ENCODE peak calls at places on chromosome 12, in eight cellular contexts. Z is HT1080; I is choroid plexus epithelial cell; B is EL; K is upper lobe of right lung; R is stimulated activated CD8-positive, alpha-beta memory T cell treated with anti-CD3 and anti-CD28 coated beads, Interleukin-15, amount 100 ng/mL, for 24 hours; X is HEK293T; N is Daoy. C is an unnamed sample.

GRCh38 chr12:113422030-113422900 is at the start of gene SDSL:
- DNase-seq in Z (peak), I (peak), B (peak), K (peak), R (no peak), X (peak), N (peak), C (no peak)

GRCh38 chr12:124385219-124385969 is 90.5 kb downstream of the RFLNA start:
- DNase-seq in Z (peak), I (peak), B (peak), K (no peak), R (no peak), X (no peak), N (peak), C (no peak)

GRCh38 chr12:79634957-79635471 is 55.8 kb downstream of the PAWR start:
- DNase-seq in Z (no peak), I (peak), B (peak), K (no peak), R (no peak), X (no peak), N (no peak), C (no peak)

GRCh38 chr12:31325524-31325875 is 450 bp downstream of the SINHCAF start:
- DNase-seq in Z (no peak), I (no peak), B (no peak), K (no peak), R (peak), X (no peak), N (no peak), C (no peak)

GRCh38 chr12:4817813-4818212 is 91.9 kb upstream of the KCNA1 start:
- DNase-seq in Z (no peak), I (no peak), B (no peak), K (no peak), R (no peak), X (no peak), N (no peak), C (no peak)

GRCh38 chr12:79444089-79444488 is 246.7 kb downstream of the PAWR start:
- DNase-seq in Z (peak), I (peak), B (peak), K (no peak), R (no peak), X (no peak), N (peak), C (no peak)

GRCh38 chr12:60148109-60148508 is 552.3 kb downstream of the SLC16A7 start:
- DNase-seq in Z (peak), I (peak), B (peak), K (no peak), R (no peak), X (no peak), N (no peak), C (no peak)

GRCh38 chr12:88566430-88566829 is 13.8 kb downstream of the KITLG start:
- DNase-seq in Z (no peak), I (peak), B (peak), K (no peak), R (no peak), X (no peak), N (peak), C (no peak)

GRCh38 chr12:92421701-92422100 is 276.1 kb upstream of the BTG1 start:
- DNase-seq in Z (peak), I (peak), B (peak), K (no peak), R (no peak), X (no peak), N (no peak), C (no peak)

GRCh38 chr12:27966870-27967269 is 5.7 kb downstream of the PTHLH start:
- DNase-seq in Z (peak), I (peak), B (peak), K (no peak), R (no peak), X (no peak), N (peak), C (no peak)

GRCh38 chr12:50186667-50187066 is 19.5 kb upstream of the CERS5 start:
- DNase-seq in Z (no peak), I (peak), B (peak), K (no peak), R (no peak), X (no peak), N (peak), C (no peak)

GRCh38 chr12:6266431-6267006 is 44.0 kb upstream of the PLEKHG6 start:
- DNase-seq in Z (no peak), I (no peak), B (no peak), K (peak), R (no peak), X (no peak), N (no peak), C (no peak)

GRCh38 chr12:125467363-125467762 is 402.1 kb downstream of the AACS start:
- DNase-seq in Z (no peak), I (no peak), B (no peak), K (no peak), R (no peak), X (no peak), N (no peak), C (no peak)

GRCh38 chr12:111447571-111448265 is 42.0 kb downstream of the SH2B3 start:
- DNase-seq in Z (no peak), I (no peak), B (no peak), K (no peak), R (no peak), X (no peak), N (no peak), C (peak)

GRCh38 chr12:114760151-114760877 is 76.3 kb upstream of the TBX3 start:
- DNase-seq in Z (no peak), I (no peak), B (no peak), K (no peak), R (no peak), X (no peak), N (no peak), C (no peak)

GRCh38 chr12:55626154-55626553 is 10.5 kb upstream of the OR10P1 start:
- DNase-seq in Z (no peak), I (no peak), B (no peak), K (no peak), R (no peak), X (no peak), N (no peak), C (no peak)

GRCh38 chr12:40942326-40942725 is 245.8 kb upstream of the PDZRN4 start:
- DNase-seq in Z (peak), I (peak), B (peak), K (no peak), R (no peak), X (no peak), N (no peak), C (no peak)

GRCh38 chr12:92879698-92880322 is 49.3 kb downstream of the EEA1 start:
- DNase-seq in Z (no peak), I (no peak), B (no peak), K (no peak), R (no peak), X (peak), N (peak), C (no peak)

GRCh38 chr12:12922191-12922616 is 29.8 kb downstream of the GPRC5D start:
- DNase-seq in Z (peak), I (peak), B (peak), K (no peak), R (no peak), X (no peak), N (no peak), C (no peak)

GRCh38 chr12:4648099-4648498 is 752 bp downstream of the AKAP3 start:
- DNase-seq in Z (peak), I (peak), B (no peak), K (no peak), R (no peak), X (no peak), N (no peak), C (no peak)

GRCh38 chr12:120751389-120751788 is 25.8 kb downstream of the ACADS start:
- DNase-seq in Z (no peak), I (no peak), B (no peak), K (no peak), R (no peak), X (no peak), N (no peak), C (no peak)

GRCh38 chr12:124518051-124518932 is 49.1 kb downstream of the NCOR2 start:
- DNase-seq in Z (peak), I (peak), B (peak), K (peak), R (no peak), X (peak), N (peak), C (peak)

GRCh38 chr12:40225337-40225983 is 663 bp downstream of the LRRK2 start:
- DNase-seq in Z (no peak), I (no peak), B (no peak), K (no peak), R (no peak), X (no peak), N (no peak), C (no peak)

GRCh38 chr12:67482751-67483661 is 165.5 kb upstream of the DYRK2 start:
- DNase-seq in Z (peak), I (peak), B (peak), K (no peak), R (no peak), X (no peak), N (peak), C (peak)

GRCh38 chr12:83003026-83003425 is 316.3 kb downstream of the TMTC2 start:
- DNase-seq in Z (no peak), I (no peak), B (no peak), K (no peak), R (no peak), X (no peak), N (no peak), C (no peak)

GRCh38 chr12:83408841-83409240 is 722.1 kb downstream of the TMTC2 start:
- DNase-seq in Z (no peak), I (peak), B (no peak), K (no peak), R (no peak), X (no peak), N (no peak), C (no peak)

GRCh38 chr12:47717443-47718193 is 7.7 kb downstream of the ENDOU start:
- DNase-seq in Z (peak), I (peak), B (peak), K (peak), R (no peak), X (peak), N (peak), C (peak)

GRCh38 chr12:113802966-113803828 is 162.9 kb downstream of the RBM19 start:
- DNase-seq in Z (no peak), I (no peak), B (no peak), K (peak), R (no peak), X (no peak), N (no peak), C (no peak)

GRCh38 chr12:50925342-50925651 is 27.0 kb upstream of the HIGD1C start:
- DNase-seq in Z (no peak), I (no peak), B (no peak), K (no peak), R (no peak), X (no peak), N (no peak), C (no peak)

GRCh38 chr12:46152456-46152855 is 116.4 kb downstream of the SLC38A1 start:
- DNase-seq in Z (no peak), I (no peak), B (no peak), K (no peak), R (no peak), X (no peak), N (no peak), C (no peak)

GRCh38 chr12:31278445-31279242 is 47.3 kb downstream of the SINHCAF start:
- DNase-seq in Z (no peak), I (no peak), B (no peak), K (no peak), R (no peak), X (no peak), N (no peak), C (no peak)

GRCh38 chr12:68608191-68608590 is 2.5 kb upstream of the RAP1B start:
- DNase-seq in Z (no peak), I (no peak), B (no peak), K (no peak), R (no peak), X (no peak), N (no peak), C (no peak)

GRCh38 chr12:65930114-65930828 is 106.0 kb downstream of the HMGA2 start:
- DNase-seq in Z (no peak), I (no peak), B (no peak), K (no peak), R (no peak), X (no peak), N (no peak), C (no peak)

GRCh38 chr12:15118946-15119345 is 102.3 kb downstream of the RERG start:
- DNase-seq in Z (no peak), I (no peak), B (no peak), K (no peak), R (no peak), X (no peak), N (no peak), C (no peak)

GRCh38 chr12:105341010-105341409 is 10.5 kb downstream of the C12orf75 start:
- DNase-seq in Z (no peak), I (peak), B (peak), K (no peak), R (no peak), X (no peak), N (no peak), C (no peak)

GRCh38 chr12:16165506-16165905 is 112.0 kb downstream of the SLC15A5 start:
- DNase-seq in Z (no peak), I (peak), B (peak), K (no peak), R (no peak), X (peak), N (peak), C (no peak)

C was measured in mesothelial cell of epicardium.